ENCODE peak calls at places on chromosome 10, in seven cellular contexts. One of them, this sample, is unnamed.

GRCh38 chr10:132910901-132911711 is 31.3 kb downstream of the CFAP46 start:
- DNase-seq in CD4-positive, CD25-positive, alpha-beta regulatory T cell: no peak
- DNase-seq in stimulated activated CD4-positive, alpha-beta T cell treated with anti-CD3 and anti-CD28 coated beads, Interleukin-15, amount 100 ng/mL, for 1 hour: no peak
- DNase-seq in RPMI7951: no peak
- DNase-seq in EL: no peak
- DNase-seq in GM10248: no peak
- DNase-seq in coronary artery: no peak
- DNase-seq in this sample: no peak

GRCh38 chr10:87928996-87929395 is 65.6 kb downstream of the PTEN start:
- DNase-seq in coronary artery: no peak
- DNase-seq in CD4-positive, CD25-positive, alpha-beta regulatory T cell: no peak
- DNase-seq in stimulated activated CD4-positive, alpha-beta T cell treated with anti-CD3 and anti-CD28 coated beads, Interleukin-15, amount 100 ng/mL, for 1 hour: no peak
- DNase-seq in GM10248: no peak
- DNase-seq in EL: no peak
- DNase-seq in RPMI7951: no peak
- DNase-seq in this sample: no peak

GRCh38 chr10:50260791-50261281 is 9.5 kb upstream of the ASAH2 start:
- DNase-seq in stimulated activated CD4-positive, alpha-beta T cell treated with anti-CD3 and anti-CD28 coated beads, Interleukin-15, amount 100 ng/mL, for 1 hour: no peak
- DNase-seq in CD4-positive, CD25-positive, alpha-beta regulatory T cell: peak
- DNase-seq in RPMI7951: peak
- DNase-seq in EL: no peak
- DNase-seq in GM10248: peak
- DNase-seq in coronary artery: no peak
- DNase-seq in this sample: peak

GRCh38 chr10:131829156-131829930 is 71.5 kb upstream of the PPP2R2D start:
- DNase-seq in EL: no peak
- DNase-seq in RPMI7951: no peak
- DNase-seq in stimulated activated CD4-positive, alpha-beta T cell treated with anti-CD3 and anti-CD28 coated beads, Interleukin-15, amount 100 ng/mL, for 1 hour: no peak
- DNase-seq in CD4-positive, CD25-positive, alpha-beta regulatory T cell: no peak
- DNase-seq in GM10248: no peak
- DNase-seq in coronary artery: no peak
- DNase-seq in this sample: no peak

GRCh38 chr10:11838298-11838852 is 15.2 kb downstream of the PROSER2 start:
- DNase-seq in CD4-positive, CD25-positive, alpha-beta regulatory T cell: no peak
- DNase-seq in EL: no peak
- DNase-seq in RPMI7951: no peak
- DNase-seq in coronary artery: no peak
- DNase-seq in stimulated activated CD4-positive, alpha-beta T cell treated with anti-CD3 and anti-CD28 coated beads, Interleukin-15, amount 100 ng/mL, for 1 hour: no peak
- DNase-seq in GM10248: no peak
- DNase-seq in this sample: no peak

GRCh38 chr10:13712799-13713581 is 126.2 kb downstream of the PRPF18 start:
- DNase-seq in CD4-positive, CD25-positive, alpha-beta regulatory T cell: peak
- DNase-seq in RPMI7951: peak
- DNase-seq in GM10248: peak
- DNase-seq in EL: peak
- DNase-seq in coronary artery: peak
- DNase-seq in stimulated activated CD4-positive, alpha-beta T cell treated with anti-CD3 and anti-CD28 coated beads, Interleukin-15, amount 100 ng/mL, for 1 hour: no peak
- DNase-seq in this sample: peak

GRCh38 chr10:78964952-78965633 is 103.7 kb upstream of the ZMIZ1 start:
- DNase-seq in CD4-positive, CD25-positive, alpha-beta regulatory T cell: no peak
- DNase-seq in stimulated activated CD4-positive, alpha-beta T cell treated with anti-CD3 and anti-CD28 coated beads, Interleukin-15, amount 100 ng/mL, for 1 hour: no peak
- DNase-seq in coronary artery: no peak
- DNase-seq in GM10248: no peak
- DNase-seq in RPMI7951: peak
- DNase-seq in EL: peak
- DNase-seq in this sample: no peak

GRCh38 chr10:81838950-81839349 is 36.0 kb upstream of the NRG3 start:
- DNase-seq in stimulated activated CD4-positive, alpha-beta T cell treated with anti-CD3 and anti-CD28 coated beads, Interleukin-15, amount 100 ng/mL, for 1 hour: no peak
- DNase-seq in RPMI7951: no peak
- DNase-seq in EL: no peak
- DNase-seq in coronary artery: no peak
- DNase-seq in CD4-positive, CD25-positive, alpha-beta regulatory T cell: peak
- DNase-seq in GM10248: no peak
- DNase-seq in this sample: peak

GRCh38 chr10:44253769-44254462 is 131.0 kb downstream of the CXCL12 start:
- DNase-seq in CD4-positive, CD25-positive, alpha-beta regulatory T cell: no peak
- DNase-seq in stimulated activated CD4-positive, alpha-beta T cell treated with anti-CD3 and anti-CD28 coated beads, Interleukin-15, amount 100 ng/mL, for 1 hour: no peak
- DNase-seq in GM10248: no peak
- DNase-seq in EL: peak
- DNase-seq in RPMI7951: peak
- DNase-seq in coronary artery: no peak
- DNase-seq in this sample: no peak

GRCh38 chr10:123443924-123444323 is 222.2 kb upstream of the GPR26 start:
- DNase-seq in RPMI7951: no peak
- DNase-seq in coronary artery: no peak
- DNase-seq in stimulated activated CD4-positive, alpha-beta T cell treated with anti-CD3 and anti-CD28 coated beads, Interleukin-15, amount 100 ng/mL, for 1 hour: no peak
- DNase-seq in EL: no peak
- DNase-seq in CD4-positive, CD25-positive, alpha-beta regulatory T cell: no peak
- DNase-seq in GM10248: no peak
- DNase-seq in this sample: no peak

GRCh38 chr10:2897619-2898508 is 169.5 kb upstream of the PFKP start:
- DNase-seq in RPMI7951: no peak
- DNase-seq in EL: no peak
- DNase-seq in GM10248: no peak
- DNase-seq in CD4-positive, CD25-positive, alpha-beta regulatory T cell: no peak
- DNase-seq in stimulated activated CD4-positive, alpha-beta T cell treated with anti-CD3 and anti-CD28 coated beads, Interleukin-15, amount 100 ng/mL, for 1 hour: no peak
- DNase-seq in coronary artery: no peak
- DNase-seq in this sample: no peak

GRCh38 chr10:7533657-7534479 is 123.0 kb upstream of the SFMBT2 start:
- DNase-seq in CD4-positive, CD25-positive, alpha-beta regulatory T cell: no peak
- DNase-seq in RPMI7951: no peak
- DNase-seq in EL: no peak
- DNase-seq in coronary artery: no peak
- DNase-seq in GM10248: no peak
- DNase-seq in stimulated activated CD4-positive, alpha-beta T cell treated with anti-CD3 and anti-CD28 coated beads, Interleukin-15, amount 100 ng/mL, for 1 hour: no peak
- DNase-seq in this sample: no peak

GRCh38 chr10:101906586-101907183 is 63.1 kb upstream of the KCNIP2 start:
- DNase-seq in coronary artery: no peak
- DNase-seq in stimulated activated CD4-positive, alpha-beta T cell treated with anti-CD3 and anti-CD28 coated beads, Interleukin-15, amount 100 ng/mL, for 1 hour: no peak
- DNase-seq in EL: no peak
- DNase-seq in RPMI7951: no peak
- DNase-seq in CD4-positive, CD25-positive, alpha-beta regulatory T cell: peak
- DNase-seq in GM10248: no peak
- DNase-seq in this sample: no peak

GRCh38 chr10:44205072-44205471 is 179.8 kb downstream of the CXCL12 start:
- DNase-seq in RPMI7951: peak
- DNase-seq in coronary artery: no peak
- DNase-seq in stimulated activated CD4-positive, alpha-beta T cell treated with anti-CD3 and anti-CD28 coated beads, Interleukin-15, amount 100 ng/mL, for 1 hour: no peak
- DNase-seq in EL: no peak
- DNase-seq in CD4-positive, CD25-positive, alpha-beta regulatory T cell: no peak
- DNase-seq in GM10248: no peak
- DNase-seq in this sample: no peak

GRCh38 chr10:44437837-44438752 is 53.2 kb upstream of the CXCL12 start:
- DNase-seq in GM10248: no peak
- DNase-seq in stimulated activated CD4-positive, alpha-beta T cell treated with anti-CD3 and anti-CD28 coated beads, Interleukin-15, amount 100 ng/mL, for 1 hour: no peak
- DNase-seq in CD4-positive, CD25-positive, alpha-beta regulatory T cell: no peak
- DNase-seq in coronary artery: no peak
- DNase-seq in EL: peak
- DNase-seq in RPMI7951: no peak
- DNase-seq in this sample: no peak

GRCh38 chr10:98511861-98512260 is 65.1 kb upstream of the HPS1 start:
- DNase-seq in CD4-positive, CD25-positive, alpha-beta regulatory T cell: no peak
- DNase-seq in GM10248: no peak
- DNase-seq in EL: no peak
- DNase-seq in stimulated activated CD4-positive, alpha-beta T cell treated with anti-CD3 and anti-CD28 coated beads, Interleukin-15, amount 100 ng/mL, for 1 hour: no peak
- DNase-seq in RPMI7951: no peak
- DNase-seq in coronary artery: no peak
- DNase-seq in this sample: no peak

GRCh38 chr10:35674843-35675242 is 32.7 kb upstream of the FZD8 start:
- DNase-seq in GM10248: no peak
- DNase-seq in coronary artery: no peak
- DNase-seq in RPMI7951: no peak
- DNase-seq in EL: no peak
- DNase-seq in stimulated activated CD4-positive, alpha-beta T cell treated with anti-CD3 and anti-CD28 coated beads, Interleukin-15, amount 100 ng/mL, for 1 hour: no peak
- DNase-seq in CD4-positive, CD25-positive, alpha-beta regulatory T cell: no peak
- DNase-seq in this sample: no peak

GRCh38 chr10:44981172-44982113 is 2.8 kb upstream of the DEPP1 start:
- DNase-seq in GM10248: peak
- DNase-seq in CD4-positive, CD25-positive, alpha-beta regulatory T cell: no peak
- DNase-seq in EL: peak
- DNase-seq in coronary artery: no peak
- DNase-seq in RPMI7951: peak
- DNase-seq in stimulated activated CD4-positive, alpha-beta T cell treated with anti-CD3 and anti-CD28 coated beads, Interleukin-15, amount 100 ng/mL, for 1 hour: no peak
- DNase-seq in this sample: no peak

GRCh38 chr10:45500798-45501197 is 126.8 kb downstream of the ALOX5 start:
- DNase-seq in coronary artery: no peak
- DNase-seq in EL: no peak
- DNase-seq in GM10248: no peak
- DNase-seq in stimulated activated CD4-positive, alpha-beta T cell treated with anti-CD3 and anti-CD28 coated beads, Interleukin-15, amount 100 ng/mL, for 1 hour: no peak
- DNase-seq in RPMI7951: no peak
- DNase-seq in CD4-positive, CD25-positive, alpha-beta regulatory T cell: no peak
- DNase-seq in this sample: no peak

GRCh38 chr10:86283466-86284287 is 82.9 kb downstream of the GRID1 start:
- DNase-seq in coronary artery: no peak
- DNase-seq in stimulated activated CD4-positive, alpha-beta T cell treated with anti-CD3 and anti-CD28 coated beads, Interleukin-15, amount 100 ng/mL, for 1 hour: no peak
- DNase-seq in GM10248: no peak
- DNase-seq in RPMI7951: no peak
- DNase-seq in EL: no peak
- DNase-seq in CD4-positive, CD25-positive, alpha-beta regulatory T cell: no peak
- DNase-seq in this sample: no peak

GRCh38 chr10:68826764-68827591 is at the start of gene STOX1:
- DNase-seq in EL: peak
- DNase-seq in CD4-positive, CD25-positive, alpha-beta regulatory T cell: peak
- DNase-seq in coronary artery: peak
- DNase-seq in RPMI7951: peak
- DNase-seq in stimulated activated CD4-positive, alpha-beta T cell treated with anti-CD3 and anti-CD28 coated beads, Interleukin-15, amount 100 ng/mL, for 1 hour: no peak
- DNase-seq in GM10248: peak
- DNase-seq in this sample: peak

GRCh38 chr10:133537551-133538545 is 10.7 kb downstream of the CYP2E1 start:
- DNase-seq in stimulated activated CD4-positive, alpha-beta T cell treated with anti-CD3 and anti-CD28 coated beads, Interleukin-15, amount 100 ng/mL, for 1 hour: no peak
- DNase-seq in RPMI7951: no peak
- DNase-seq in CD4-positive, CD25-positive, alpha-beta regulatory T cell: no peak
- DNase-seq in coronary artery: no peak
- DNase-seq in EL: no peak
- DNase-seq in GM10248: no peak
- DNase-seq in this sample: no peak

GRCh38 chr10:4656576-4657194 is 169.3 kb upstream of the AKR1E2 start:
- DNase-seq in RPMI7951: peak
- DNase-seq in stimulated activated CD4-positive, alpha-beta T cell treated with anti-CD3 and anti-CD28 coated beads, Interleukin-15, amount 100 ng/mL, for 1 hour: peak
- DNase-seq in EL: peak
- DNase-seq in CD4-positive, CD25-positive, alpha-beta regulatory T cell: peak
- DNase-seq in coronary artery: no peak
- DNase-seq in GM10248: peak
- DNase-seq in this sample: peak

GRCh38 chr10:48214701-48215100 is 59.8 kb downstream of the FRMPD2 start:
- DNase-seq in CD4-positive, CD25-positive, alpha-beta regulatory T cell: no peak
- DNase-seq in RPMI7951: no peak
- DNase-seq in GM10248: no peak
- DNase-seq in coronary artery: no peak
- DNase-seq in stimulated activated CD4-positive, alpha-beta T cell treated with anti-CD3 and anti-CD28 coated beads, Interleukin-15, amount 100 ng/mL, for 1 hour: no peak
- DNase-seq in EL: no peak
- DNase-seq in this sample: no peak

GRCh38 chr10:114486938-114487814 is 82.9 kb upstream of the AFAP1L2 start:
- DNase-seq in EL: peak
- DNase-seq in CD4-positive, CD25-positive, alpha-beta regulatory T cell: peak
- DNase-seq in stimulated activated CD4-positive, alpha-beta T cell treated with anti-CD3 and anti-CD28 coated beads, Interleukin-15, amount 100 ng/mL, for 1 hour: no peak
- DNase-seq in GM10248: no peak
- DNase-seq in coronary artery: no peak
- DNase-seq in RPMI7951: no peak
- DNase-seq in this sample: no peak

GRCh38 chr10:49827297-49827696 is 65.2 kb upstream of the OGDHL start:
- DNase-seq in CD4-positive, CD25-positive, alpha-beta regulatory T cell: no peak
- DNase-seq in GM10248: no peak
- DNase-seq in coronary artery: no peak
- DNase-seq in RPMI7951: no peak
- DNase-seq in EL: no peak
- DNase-seq in stimulated activated CD4-positive, alpha-beta T cell treated with anti-CD3 and anti-CD28 coated beads, Interleukin-15, amount 100 ng/mL, for 1 hour: no peak
- DNase-seq in this sample: peak

GRCh38 chr10:128180843-128181242 is 54.6 kb upstream of the MKI67 start:
- DNase-seq in coronary artery: no peak
- DNase-seq in EL: no peak
- DNase-seq in RPMI7951: no peak
- DNase-seq in CD4-positive, CD25-positive, alpha-beta regulatory T cell: peak
- DNase-seq in GM10248: no peak
- DNase-seq in stimulated activated CD4-positive, alpha-beta T cell treated with anti-CD3 and anti-CD28 coated beads, Interleukin-15, amount 100 ng/mL, for 1 hour: no peak
- DNase-seq in this sample: no peak

GRCh38 chr10:95290801-95291633 is at the start of gene PDLIM1:
- DNase-seq in RPMI7951: peak
- DNase-seq in stimulated activated CD4-positive, alpha-beta T cell treated with anti-CD3 and anti-CD28 coated beads, Interleukin-15, amount 100 ng/mL, for 1 hour: no peak
- DNase-seq in EL: peak
- DNase-seq in GM10248: peak
- DNase-seq in CD4-positive, CD25-positive, alpha-beta regulatory T cell: peak
- DNase-seq in coronary artery: peak
- DNase-seq in this sample: peak

GRCh38 chr10:100401631-100402328 is 54.7 kb downstream of the SCD start:
- DNase-seq in CD4-positive, CD25-positive, alpha-beta regulatory T cell: no peak
- DNase-seq in coronary artery: no peak
- DNase-seq in GM10248: no peak
- DNase-seq in RPMI7951: no peak
- DNase-seq in EL: no peak
- DNase-seq in stimulated activated CD4-positive, alpha-beta T cell treated with anti-CD3 and anti-CD28 coated beads, Interleukin-15, amount 100 ng/mL, for 1 hour: no peak
- DNase-seq in this sample: no peak

GRCh38 chr10:128897414-128897928 is 569.6 kb upstream of the MGMT start:
- DNase-seq in CD4-positive, CD25-positive, alpha-beta regulatory T cell: no peak
- DNase-seq in GM10248: no peak
- DNase-seq in stimulated activated CD4-positive, alpha-beta T cell treated with anti-CD3 and anti-CD28 coated beads, Interleukin-15, amount 100 ng/mL, for 1 hour: no peak
- DNase-seq in coronary artery: no peak
- DNase-seq in EL: no peak
- DNase-seq in RPMI7951: no peak
- DNase-seq in this sample: no peak

GRCh38 chr10:122113161-122113944 is 124.4 kb downstream of the TACC2 start:
- DNase-seq in EL: peak
- DNase-seq in coronary artery: peak
- DNase-seq in stimulated activated CD4-positive, alpha-beta T cell treated with anti-CD3 and anti-CD28 coated beads, Interleukin-15, amount 100 ng/mL, for 1 hour: no peak
- DNase-seq in RPMI7951: peak
- DNase-seq in GM10248: peak
- DNase-seq in CD4-positive, CD25-positive, alpha-beta regulatory T cell: no peak
- DNase-seq in this sample: no peak

GRCh38 chr10:4939224-4940072 is 23.8 kb upstream of the AKR1C1 start:
- DNase-seq in CD4-positive, CD25-positive, alpha-beta regulatory T cell: no peak
- DNase-seq in RPMI7951: peak
- DNase-seq in GM10248: no peak
- DNase-seq in stimulated activated CD4-positive, alpha-beta T cell treated with anti-CD3 and anti-CD28 coated beads, Interleukin-15, amount 100 ng/mL, for 1 hour: no peak
- DNase-seq in coronary artery: no peak
- DNase-seq in EL: no peak
- DNase-seq in this sample: no peak

GRCh38 chr10:106107711-106108110 is 1056.8 kb downstream of the SORCS1 start:
- DNase-seq in EL: no peak
- DNase-seq in CD4-positive, CD25-positive, alpha-beta regulatory T cell: no peak
- DNase-seq in GM10248: no peak
- DNase-seq in stimulated activated CD4-positive, alpha-beta T cell treated with anti-CD3 and anti-CD28 coated beads, Interleukin-15, amount 100 ng/mL, for 1 hour: no peak
- DNase-seq in coronary artery: no peak
- DNase-seq in RPMI7951: no peak
- DNase-seq in this sample: no peak

GRCh38 chr10:102267748-102268147 is 22.4 kb downstream of the GBF1 start:
- DNase-seq in RPMI7951: no peak
- DNase-seq in CD4-positive, CD25-positive, alpha-beta regulatory T cell: no peak
- DNase-seq in coronary artery: no peak
- DNase-seq in stimulated activated CD4-positive, alpha-beta T cell treated with anti-CD3 and anti-CD28 coated beads, Interleukin-15, amount 100 ng/mL, for 1 hour: no peak
- DNase-seq in EL: peak
- DNase-seq in GM10248: no peak
- DNase-seq in this sample: no peak

GRCh38 chr10:26478061-26478460 is 39.9 kb downstream of the APBB1IP start:
- DNase-seq in coronary artery: no peak
- DNase-seq in stimulated activated CD4-positive, alpha-beta T cell treated with anti-CD3 and anti-CD28 coated beads, Interleukin-15, amount 100 ng/mL, for 1 hour: no peak
- DNase-seq in GM10248: no peak
- DNase-seq in RPMI7951: no peak
- DNase-seq in CD4-positive, CD25-positive, alpha-beta regulatory T cell: no peak
- DNase-seq in EL: no peak
- DNase-seq in this sample: no peak

This sample was measured in B cell.